ENCODE peak calls at places on chromosomes 6 and 20, in eight cellular contexts. One of them, this sample, is unnamed.

GRCh38 chr6:84052883-84053241 is 19.3 kb downstream of the MRAP2 start:
- DNase-seq in A549: no peak
- DNase-seq in fibroblast of villous mesenchyme: no peak
- DNase-seq in fibroblast of the aortic adventitia: no peak
- DNase-seq in astrocyte: no peak
- DNase-seq in OCI-LY7: no peak
- DNase-seq in WTC11: no peak
- DNase-seq in mucosa of descending colon: no peak
- DNase-seq in this sample: no peak

GRCh38 chr6:148746363-148747144 is at the start of gene UST:
- DNase-seq in A549: peak; percentile 47
- DNase-seq in fibroblast of villous mesenchyme: peak; percentile 96
- DNase-seq in fibroblast of the aortic adventitia: peak; percentile 97
- DNase-seq in astrocyte: peak; percentile 89
- DNase-seq in OCI-LY7: peak; percentile 83
- DNase-seq in WTC11: peak; percentile 89
- DNase-seq in mucosa of descending colon: peak; percentile 69
- DNase-seq in this sample: peak; percentile 93

GRCh38 chr20:50980071-50980681 is 21.6 kb downstream of the MOCS3 start:
- DNase-seq in A549: peak; percentile 82
- DNase-seq in fibroblast of villous mesenchyme: peak; percentile 96
- DNase-seq in fibroblast of the aortic adventitia: peak; percentile 98
- DNase-seq in astrocyte: peak; percentile 100
- DNase-seq in OCI-LY7: no peak
- DNase-seq in WTC11: no peak
- DNase-seq in mucosa of descending colon: no peak
- DNase-seq in this sample: peak; percentile 99

GRCh38 chr6:126048635-126049034 is 62.3 kb downstream of the TRMT11 start:
- DNase-seq in A549: no peak
- DNase-seq in fibroblast of villous mesenchyme: no peak
- DNase-seq in fibroblast of the aortic adventitia: no peak
- DNase-seq in astrocyte: no peak
- DNase-seq in OCI-LY7: no peak
- DNase-seq in WTC11: no peak
- DNase-seq in mucosa of descending colon: no peak
- DNase-seq in this sample: no peak

GRCh38 chr20:50762435-50763201 is 31.2 kb downstream of the PARD6B start:
- DNase-seq in A549: peak; percentile 51
- DNase-seq in fibroblast of villous mesenchyme: peak; percentile 73
- DNase-seq in fibroblast of the aortic adventitia: peak; percentile 73
- DNase-seq in astrocyte: peak; percentile 62
- DNase-seq in OCI-LY7: no peak
- DNase-seq in WTC11: no peak
- DNase-seq in mucosa of descending colon: peak; percentile 56
- DNase-seq in this sample: peak; percentile 70

GRCh38 chr6:170459451-170459850 is 93.7 kb downstream of the PSMB1 start:
- DNase-seq in A549: no peak
- DNase-seq in fibroblast of villous mesenchyme: peak; percentile 62
- DNase-seq in fibroblast of the aortic adventitia: peak; percentile 57
- DNase-seq in astrocyte: peak; percentile 42
- DNase-seq in OCI-LY7: no peak
- DNase-seq in WTC11: no peak
- DNase-seq in mucosa of descending colon: peak; percentile 50
- DNase-seq in this sample: peak; percentile 60

GRCh38 chr6:116059713-116060571 is 749 bp downstream of the FRK start:
- DNase-seq in A549: no peak
- DNase-seq in fibroblast of villous mesenchyme: peak; percentile 24
- DNase-seq in fibroblast of the aortic adventitia: peak; percentile 24
- DNase-seq in astrocyte: peak; percentile 6
- DNase-seq in OCI-LY7: no peak
- DNase-seq in WTC11: no peak
- DNase-seq in mucosa of descending colon: peak; percentile 60
- DNase-seq in this sample: peak; percentile 11

GRCh38 chr6:74971631-74972030 is 234.2 kb downstream of the COL12A1 start:
- DNase-seq in A549: no peak
- DNase-seq in fibroblast of villous mesenchyme: peak; percentile 8
- DNase-seq in fibroblast of the aortic adventitia: no peak
- DNase-seq in astrocyte: no peak
- DNase-seq in OCI-LY7: no peak
- DNase-seq in WTC11: no peak
- DNase-seq in mucosa of descending colon: no peak
- DNase-seq in this sample: peak; percentile 20

GRCh38 chr6:16762547-16763477 is 1.6 kb upstream of the ATXN1 start:
- DNase-seq in A549: peak; percentile 71
- DNase-seq in fibroblast of villous mesenchyme: peak; percentile 82
- DNase-seq in fibroblast of the aortic adventitia: peak; percentile 87
- DNase-seq in astrocyte: peak; percentile 93
- DNase-seq in OCI-LY7: peak; percentile 16
- DNase-seq in WTC11: peak; percentile 46
- DNase-seq in mucosa of descending colon: peak; percentile 73
- DNase-seq in this sample: peak; percentile 92

GRCh38 chr20:46111028-46111835 is 6.9 kb upstream of the CD40 start:
- DNase-seq in A549: no peak
- DNase-seq in fibroblast of villous mesenchyme: peak; percentile 12
- DNase-seq in fibroblast of the aortic adventitia: peak; percentile 17
- DNase-seq in astrocyte: no peak
- DNase-seq in OCI-LY7: peak; percentile 37
- DNase-seq in WTC11: no peak
- DNase-seq in mucosa of descending colon: peak; percentile 41
- DNase-seq in this sample: peak; percentile 44

GRCh38 chr6:26125015-26125690 is 37.9 kb downstream of the HFE start:
- DNase-seq in A549: no peak
- DNase-seq in fibroblast of villous mesenchyme: peak; percentile 40
- DNase-seq in fibroblast of the aortic adventitia: no peak
- DNase-seq in astrocyte: no peak
- DNase-seq in OCI-LY7: peak; percentile 74
- DNase-seq in WTC11: no peak
- DNase-seq in mucosa of descending colon: peak; percentile 49
- DNase-seq in this sample: peak; percentile 15

GRCh38 chr6:6688283-6688682 is 99.8 kb downstream of the LY86 start:
- DNase-seq in A549: no peak
- DNase-seq in fibroblast of villous mesenchyme: no peak
- DNase-seq in fibroblast of the aortic adventitia: peak; percentile 41
- DNase-seq in astrocyte: no peak
- DNase-seq in OCI-LY7: no peak
- DNase-seq in WTC11: no peak
- DNase-seq in mucosa of descending colon: no peak
- DNase-seq in this sample: peak; percentile 25

GRCh38 chr20:43955244-43956191 is 40.9 kb downstream of the TOX2 start:
- DNase-seq in A549: peak; percentile 66
- DNase-seq in fibroblast of villous mesenchyme: peak; percentile 80
- DNase-seq in fibroblast of the aortic adventitia: peak; percentile 95
- DNase-seq in astrocyte: peak; percentile 92
- DNase-seq in OCI-LY7: no peak
- DNase-seq in WTC11: no peak
- DNase-seq in mucosa of descending colon: no peak
- DNase-seq in this sample: peak; percentile 94

GRCh38 chr6:159214281-159214680 is 45.1 kb downstream of the FNDC1 start:
- DNase-seq in A549: no peak
- DNase-seq in fibroblast of villous mesenchyme: no peak
- DNase-seq in fibroblast of the aortic adventitia: no peak
- DNase-seq in astrocyte: peak; percentile 51
- DNase-seq in OCI-LY7: no peak
- DNase-seq in WTC11: no peak
- DNase-seq in mucosa of descending colon: no peak
- DNase-seq in this sample: peak; percentile 53

GRCh38 chr6:87907521-87907920 is 140.1 kb upstream of the SPACA1 start:
- DNase-seq in A549: no peak
- DNase-seq in fibroblast of villous mesenchyme: peak; percentile 45
- DNase-seq in fibroblast of the aortic adventitia: peak; percentile 48
- DNase-seq in astrocyte: peak; percentile 91
- DNase-seq in OCI-LY7: peak; percentile 72
- DNase-seq in WTC11: no peak
- DNase-seq in mucosa of descending colon: no peak
- DNase-seq in this sample: peak; percentile 91

GRCh38 chr20:31967830-31968249 is at the start of gene XKR7:
- DNase-seq in A549: no peak
- DNase-seq in fibroblast of villous mesenchyme: no peak
- DNase-seq in fibroblast of the aortic adventitia: no peak
- DNase-seq in astrocyte: no peak
- DNase-seq in OCI-LY7: no peak
- DNase-seq in WTC11: peak; percentile 62
- DNase-seq in mucosa of descending colon: peak; percentile 1
- DNase-seq in this sample: no peak

GRCh38 chr6:14711056-14711703 is 534.7 kb upstream of the JARID2 start:
- DNase-seq in A549: peak; percentile 19
- DNase-seq in fibroblast of villous mesenchyme: peak; percentile 78
- DNase-seq in fibroblast of the aortic adventitia: peak; percentile 88
- DNase-seq in astrocyte: peak; percentile 88
- DNase-seq in OCI-LY7: peak; percentile 79
- DNase-seq in WTC11: peak; percentile 63
- DNase-seq in mucosa of descending colon: peak; percentile 69
- DNase-seq in this sample: peak; percentile 72
- TF ChIP-seq CTCF in A549: peak; percentile 20
- TF ChIP-seq CTCF in fibroblast of villous mesenchyme: peak; percentile 76
- TF ChIP-seq CTCF in fibroblast of the aortic adventitia: peak; percentile 78
- TF ChIP-seq CTCF in astrocyte: peak; percentile 87
- TF ChIP-seq CTCF in OCI-LY7: peak; percentile 80
- TF ChIP-seq CTCF in WTC11: peak; percentile 46
- TF ChIP-seq CTCF in mucosa of descending colon: no peak
- TF ChIP-seq CTCF in this sample: peak; percentile 71

DNA sequence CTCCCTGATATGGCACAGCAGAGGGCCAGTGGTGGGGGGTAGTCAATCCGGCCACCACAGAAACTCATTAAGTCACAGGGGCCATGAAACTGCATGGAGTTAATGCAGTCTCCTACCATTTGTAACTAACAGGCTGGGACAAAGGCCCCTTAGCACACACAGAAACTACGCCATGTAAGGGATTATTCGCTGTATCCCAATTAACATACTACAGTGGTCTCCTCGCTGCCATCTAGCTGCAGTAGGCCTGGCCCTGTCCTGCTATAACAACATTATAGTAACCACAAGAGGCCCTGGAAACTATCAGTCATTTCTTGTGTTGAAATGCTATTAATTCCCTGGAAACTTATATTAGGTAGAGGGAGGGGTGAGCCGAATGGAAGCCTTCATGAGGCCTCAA is 72.3 kb upstream of the CCN2 start:
- DNase-seq in A549: no peak
- DNase-seq in fibroblast of villous mesenchyme: peak; percentile 17
- DNase-seq in fibroblast of the aortic adventitia: no peak
- DNase-seq in astrocyte: peak; percentile 8
- DNase-seq in OCI-LY7: no peak
- DNase-seq in WTC11: peak; percentile 16
- DNase-seq in mucosa of descending colon: peak; percentile 23
- DNase-seq in this sample: no peak
- TF ChIP-seq CTCF in A549: no peak
- TF ChIP-seq CTCF in fibroblast of villous mesenchyme: no peak
- TF ChIP-seq CTCF in fibroblast of the aortic adventitia: peak; percentile 7
- TF ChIP-seq CTCF in astrocyte: no peak
- TF ChIP-seq CTCF in OCI-LY7: peak; percentile 53
- TF ChIP-seq CTCF in WTC11: no peak
- TF ChIP-seq CTCF in mucosa of descending colon: no peak
- TF ChIP-seq CTCF in this sample: no peak

DNA sequence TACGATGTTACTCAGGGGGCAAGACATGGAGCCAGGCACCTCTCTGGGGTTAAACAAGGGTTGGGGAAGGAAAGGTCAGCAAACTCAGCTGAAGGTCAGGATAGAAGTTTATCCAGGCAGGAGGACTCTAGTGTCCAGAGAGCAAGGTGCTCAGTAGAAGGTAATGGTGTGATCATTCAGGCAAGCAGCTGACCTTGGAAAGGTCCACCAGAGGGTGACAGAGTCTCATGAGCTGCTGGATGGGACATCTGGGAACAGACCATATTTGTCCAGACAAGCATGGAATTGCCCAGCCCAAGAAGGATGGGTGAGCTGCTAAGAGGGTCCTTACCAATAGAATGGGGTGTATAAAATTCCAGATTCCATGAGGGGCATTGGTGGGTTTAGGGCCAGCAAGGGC is 89.5 kb downstream of the MAP3K7 start:
- DNase-seq in A549: no peak
- DNase-seq in fibroblast of villous mesenchyme: no peak
- DNase-seq in fibroblast of the aortic adventitia: no peak
- DNase-seq in astrocyte: no peak
- DNase-seq in OCI-LY7: no peak
- DNase-seq in WTC11: no peak
- DNase-seq in mucosa of descending colon: no peak
- DNase-seq in this sample: no peak
- TF ChIP-seq CTCF in A549: no peak
- TF ChIP-seq CTCF in fibroblast of villous mesenchyme: peak; percentile 16
- TF ChIP-seq CTCF in fibroblast of the aortic adventitia: no peak
- TF ChIP-seq CTCF in astrocyte: no peak
- TF ChIP-seq CTCF in OCI-LY7: peak; percentile 24
- TF ChIP-seq CTCF in WTC11: no peak
- TF ChIP-seq CTCF in mucosa of descending colon: no peak
- TF ChIP-seq CTCF in this sample: no peak

DNA sequence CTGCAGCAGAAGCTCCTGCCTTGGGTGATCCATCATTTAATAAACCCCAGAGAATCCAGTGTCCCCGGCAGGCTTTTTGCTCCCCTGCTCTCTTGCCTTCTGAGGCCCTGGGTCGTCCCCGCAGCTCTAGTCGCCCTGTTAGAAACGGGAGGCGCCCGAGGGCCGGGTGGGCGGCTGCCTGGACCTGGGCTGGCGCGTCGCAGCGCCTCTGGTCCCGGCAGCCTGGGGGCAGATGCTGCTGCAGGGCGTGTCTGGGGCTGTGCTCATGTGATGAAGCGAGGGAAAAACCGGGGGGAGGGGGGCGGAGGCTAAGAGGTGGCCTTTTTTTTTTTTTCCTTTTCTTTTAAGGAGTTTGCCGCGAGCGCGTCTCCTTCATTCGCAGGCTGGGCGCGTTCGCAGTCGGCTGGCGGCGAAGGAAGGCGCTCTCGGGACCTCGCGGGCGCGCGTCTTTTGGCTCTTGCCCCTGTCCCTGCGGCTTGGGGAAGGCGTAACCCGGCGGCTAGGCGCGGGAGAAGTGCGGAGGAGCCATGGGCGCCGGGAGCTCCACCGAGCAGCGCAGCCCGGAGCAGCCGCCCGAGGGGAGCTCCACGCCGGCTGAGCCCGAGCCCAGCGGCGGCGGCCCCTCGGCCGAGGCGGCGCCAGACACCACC is 394 bp downstream of the AKAP12 start:
- DNase-seq in A549: peak; percentile 60
- DNase-seq in fibroblast of villous mesenchyme: peak; percentile 83
- DNase-seq in fibroblast of the aortic adventitia: peak; percentile 76
- DNase-seq in astrocyte: peak; percentile 69
- DNase-seq in OCI-LY7: no peak
- DNase-seq in WTC11: peak; percentile 89
- DNase-seq in mucosa of descending colon: peak; percentile 68
- DNase-seq in this sample: peak; percentile 83
- TF ChIP-seq CTCF in A549: no peak
- TF ChIP-seq CTCF in fibroblast of villous mesenchyme: peak; percentile 6
- TF ChIP-seq CTCF in fibroblast of the aortic adventitia: no peak
- TF ChIP-seq CTCF in astrocyte: no peak
- TF ChIP-seq CTCF in OCI-LY7: no peak
- TF ChIP-seq CTCF in WTC11: no peak
- TF ChIP-seq CTCF in mucosa of descending colon: no peak
- TF ChIP-seq CTCF in this sample: peak; percentile 9

GRCh38 chr6:137370871-137371633 is 123.1 kb downstream of the OLIG3 start:
- DNase-seq in A549: no peak
- DNase-seq in fibroblast of villous mesenchyme: peak; percentile 15
- DNase-seq in fibroblast of the aortic adventitia: no peak
- DNase-seq in astrocyte: no peak
- DNase-seq in OCI-LY7: peak; percentile 46
- DNase-seq in WTC11: no peak
- DNase-seq in mucosa of descending colon: no peak
- DNase-seq in this sample: peak; percentile 14
- TF ChIP-seq CTCF in A549: no peak
- TF ChIP-seq CTCF in fibroblast of villous mesenchyme: peak; percentile 14
- TF ChIP-seq CTCF in fibroblast of the aortic adventitia: no peak
- TF ChIP-seq CTCF in astrocyte: no peak
- TF ChIP-seq CTCF in OCI-LY7: peak; percentile 73
- TF ChIP-seq CTCF in WTC11: peak; percentile 50
- TF ChIP-seq CTCF in mucosa of descending colon: no peak
- TF ChIP-seq CTCF in this sample: peak; percentile 18